ENCODE peak calls at places on chromosome 5, in four cellular contexts. K is mucosa of descending colon, N is transverse colon, P is lower lobe of right lung. Z is an unnamed sample. For H3K4me1 and H3K9me3, the result is how much of the 10 kb centered on the place peaks cover.

GRCh38 chr5:91098581-91098980 is 284.5 kb downstream of the ARRDC3 start:
- DNase-seq in K (no peak), N (no peak), P (no peak), Z (no peak)

GRCh38 chr5:112228672-112229071 is 190.4 kb downstream of the EPB41L4A start:
- DNase-seq in P (peak), N (peak), K (peak), Z (peak)

GRCh38 chr5:148343049-148343413 is 7.7 kb downstream of the SPINK9 start:
- DNase-seq in N (peak), K (peak), P (no peak), Z (peak)

GRCh38 chr5:59424515-59424914 is 469.0 kb downstream of the PDE4D start:
- DNase-seq in P (no peak), K (no peak), N (no peak), Z (no peak)

GRCh38 chr5:109874108-109874507 is 184.4 kb downstream of the MAN2A1 start:
- DNase-seq in N (no peak), K (no peak), P (no peak), Z (no peak)

GRCh38 chr5:27590503-27590902 is 552.1 kb upstream of the CDH9 start:
- DNase-seq in N (no peak), K (no peak), P (peak), Z (peak)

GRCh38 chr5:80192507-80193241 is 63.2 kb downstream of the SERINC5 start:
- DNase-seq in N (no peak), K (no peak), P (no peak), Z (no peak)

GRCh38 chr5:14821721-14822120 is 49.9 kb downstream of the ANKH start:
- DNase-seq in K (no peak), N (no peak), P (no peak), Z (no peak)

GRCh38 chr5:93018461-93018860 is 562.6 kb downstream of the NR2F1-AS1 start:
- DNase-seq in P (no peak), N (no peak), K (no peak), Z (no peak)

GRCh38 chr5:78534148-78535009 is 114.2 kb downstream of the LHFPL2 start:
- DNase-seq in N (no peak), P (no peak), K (no peak), Z (no peak)

GRCh38 chr5:135591277-135591676 is 12.5 kb upstream of the CXCL14 start:
- DNase-seq in N (no peak), P (no peak), K (no peak), Z (no peak)

GRCh38 chr5:74643160-74643562 is 2.6 kb upstream of the ENC1 start:
- DNase-seq in N (no peak), K (no peak), P (no peak), Z (no peak)

GRCh38 chr5:176995896-176996767 is 10.4 kb downstream of the UIMC1 start:
- DNase-seq in N (no peak), K (no peak), P (no peak), Z (no peak)

GRCh38 chr5:1174122-1174936 is 27.1 kb upstream of the SLC6A19 start:
- DNase-seq in N (peak), K (peak), P (peak), Z (peak)

GRCh38 chr5:142700566-142700965 is 14.7 kb upstream of the FGF1 start:
- DNase-seq in P (no peak), N (no peak), K (no peak), Z (no peak)

GRCh38 chr5:1792842-1793266 is 6.8 kb downstream of the MRPL36 start:
- DNase-seq in P (no peak), K (no peak), N (peak), Z (no peak)

GRCh38 chr5:159849437-159850191 is 66.7 kb upstream of the ADRA1B start:
- DNase-seq in K (no peak), P (no peak), N (no peak), Z (no peak)

GRCh38 chr5:2904399-2904798 is 152.9 kb upstream of the IRX2 start:
- DNase-seq in P (no peak), K (no peak), N (no peak), Z (no peak)

GRCh38 chr5:78405820-78406750 is 45.7 kb downstream of the SCAMP1 start:
- DNase-seq in K (no peak), N (no peak), P (no peak), Z (no peak)

GRCh38 chr5:73823508-73823925 is 197.5 kb downstream of the ARHGEF28 start:
- DNase-seq in N (no peak), K (no peak), P (no peak), Z (no peak)

GRCh38 chr5:181036816-181037364 is 3.2 kb upstream of the BTNL9 start:
- DNase-seq in N (no peak), P (no peak), K (no peak), Z (no peak)

GRCh38 chr5:88140863-88141694 is 127.6 kb downstream of the TMEM161B start:
- DNase-seq in P (peak), K (peak), N (peak), Z (peak)

GRCh38 chr5:128782446-128782845 is 182.8 kb upstream of the SLC27A6 start:
- DNase-seq in N (peak), K (no peak), P (no peak), Z (no peak)

GRCh38 chr5:149257875-149258705 is 13.6 kb upstream of the AFAP1L1 start:
- DNase-seq in P (no peak), N (no peak), K (no peak), Z (no peak)

GRCh38 chr5:53985796-53986195 is 324.6 kb downstream of the ARL15 start:
- DNase-seq in P (no peak), N (no peak), K (no peak), Z (no peak)

GRCh38 chr5:8905021-8905420 is 640.9 kb downstream of the SEMA5A start:
- DNase-seq in N (peak), P (no peak), K (no peak), Z (peak)

GRCh38 chr5:139687656-139688055 is 39.5 kb downstream of the CXXC5 start:
- DNase-seq in N (no peak), P (no peak), K (no peak), Z (no peak)
- H3K4me1 ChIP-seq in N (under half), P (under half), K (under half), Z (under half)

DNA sequence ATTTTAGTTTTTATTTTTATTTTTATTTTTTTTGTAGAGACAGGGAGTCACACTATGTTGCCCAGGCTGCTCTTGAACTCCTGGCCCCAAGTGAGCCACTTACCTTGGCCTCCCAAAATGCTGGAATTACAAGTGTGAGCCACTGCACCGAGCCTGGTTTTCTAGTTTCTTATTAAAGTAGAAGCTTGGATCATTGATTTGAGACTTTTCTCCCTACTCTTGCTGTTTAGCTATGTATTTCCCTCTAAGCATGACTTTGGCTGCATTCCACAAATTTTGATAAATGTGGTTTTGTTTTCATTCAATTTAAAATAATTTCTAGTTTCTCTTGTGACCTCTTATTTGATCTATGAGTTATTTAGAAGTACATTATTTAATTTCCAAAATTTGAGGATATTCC is 10.4 kb downstream of the SNX2 start:
- DNase-seq in N (no peak), K (no peak), P (no peak), Z (no peak)
- H3K9me3 ChIP-seq in N (under half), K (under half), P (under half), Z (under half)

DNA sequence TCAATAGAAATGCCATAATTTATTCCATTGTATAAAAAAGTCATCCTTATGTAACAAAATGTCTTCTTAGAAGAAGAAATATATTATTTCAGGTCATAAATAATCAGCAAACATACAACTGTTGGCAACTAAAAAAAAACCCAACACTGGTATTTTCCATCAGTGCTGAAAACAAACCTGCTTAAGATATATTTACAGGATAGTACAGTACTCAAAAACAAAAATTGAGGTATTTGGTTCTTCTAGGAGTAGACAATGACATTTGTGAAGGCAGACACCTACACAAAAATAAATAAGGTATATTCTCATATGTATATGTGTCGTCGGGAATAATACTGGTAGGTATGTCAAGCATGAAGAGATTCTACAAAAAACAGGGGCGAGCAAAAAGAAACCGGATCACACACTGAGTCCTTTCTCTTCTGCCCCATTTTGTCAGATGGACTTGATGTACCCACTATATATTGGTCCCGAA is 2.9 kb downstream of the DUSP1 start:
- DNase-seq in K (no peak), N (no peak), P (no peak), Z (no peak)
- H3K4me1 ChIP-seq in K (half or more), N (under half), P (half or more), Z (under half)

GRCh38 chr5:150905312-150905683 is 518 bp upstream of the ZNF300 start:
- DNase-seq in P (no peak), N (no peak), K (no peak), Z (no peak)

GRCh38 chr5:150901446-150901845 is 3.3 kb downstream of the ZNF300 start:
- DNase-seq in K (no peak), P (no peak), N (no peak), Z (no peak)

DNA sequence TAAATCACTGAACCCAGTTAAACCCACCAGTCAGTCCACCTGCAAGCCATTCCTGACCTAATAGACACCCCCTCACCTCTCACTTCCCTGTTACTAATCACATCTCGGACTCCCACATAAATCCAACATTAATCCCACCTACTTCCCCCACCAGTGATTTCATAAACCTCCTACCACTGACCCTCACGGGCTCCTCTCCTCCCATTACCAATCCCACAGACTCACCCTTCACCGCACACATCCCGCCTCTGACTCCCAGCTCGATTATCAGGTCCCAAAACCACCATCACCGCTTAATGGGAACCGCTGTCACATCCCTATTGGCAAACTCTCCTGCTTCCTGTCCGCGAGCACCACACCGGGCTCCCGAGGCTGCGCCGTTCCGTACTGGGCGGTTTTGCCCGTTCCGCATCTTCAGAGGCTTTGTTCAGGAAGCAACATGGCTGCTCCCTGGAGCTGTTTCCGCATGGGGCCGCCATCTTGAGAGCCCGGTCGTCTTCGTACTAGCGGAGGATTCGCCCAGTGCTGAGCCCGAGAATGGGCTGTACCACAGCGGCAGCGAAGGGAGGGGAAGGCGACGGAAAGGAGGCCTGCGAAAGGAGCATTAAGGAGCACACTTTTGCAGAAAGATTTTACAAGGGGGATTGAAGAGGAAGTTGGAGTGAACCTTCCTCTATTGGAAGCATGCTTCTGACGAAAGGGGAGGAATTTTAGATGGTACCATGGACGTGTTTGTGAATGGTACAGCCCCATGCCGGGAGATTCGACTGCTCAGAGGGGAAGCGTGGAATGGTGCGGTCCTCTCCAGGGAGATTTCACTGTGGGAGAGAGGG is at the start of gene ZNF300:
- DNase-seq in K (peak), P (peak), N (peak), Z (peak)
- H3K9me3 ChIP-seq in K (half or more), P (half or more), N (under half), Z (under half)

GRCh38 chr5:172835246-172836030 is 1.4 kb downstream of the ERGIC1 start:
- DNase-seq in N (no peak), K (no peak), P (no peak), Z (no peak)
- H3K4me1 ChIP-seq in N (half or more), K (under half), P (half or more), Z (under half)

GRCh38 chr5:141298376-141298775 is 5.5 kb downstream of the SLC25A2 start:
- DNase-seq in P (no peak), N (no peak), K (no peak), Z (no peak)
- H3K9me3 ChIP-seq in P (half or more), N (half or more), K (half or more), Z (under half)

DNA sequence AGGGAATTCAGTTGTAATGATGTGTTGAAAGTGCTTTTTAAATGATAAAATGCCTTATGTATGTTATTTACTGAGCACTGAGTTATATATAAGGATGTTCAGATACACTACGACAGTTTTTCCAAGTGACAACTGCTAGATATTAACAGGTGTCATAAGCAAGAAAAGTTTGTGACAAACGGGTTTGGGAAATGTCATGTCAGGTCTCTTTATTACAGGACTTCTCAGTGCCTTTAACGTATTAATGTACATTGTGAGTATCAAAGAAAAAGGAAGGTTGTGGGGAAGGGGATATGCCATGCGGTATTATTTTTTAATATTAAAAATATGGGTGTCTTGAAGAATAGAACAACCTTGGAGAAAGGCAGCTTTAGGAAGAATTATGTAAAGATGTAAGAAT is 56.4 kb downstream of the RAI14 start:
- DNase-seq in P (no peak), K (no peak), N (no peak), Z (no peak)
- H3K4me1 ChIP-seq in P (under half), K (under half), N (under half), Z (under half)

Z was measured in RWPE2.